ENCODE peak calls at places on chromosomes 13 and 19, in six cellular contexts. U is IMR-90, P is neuronal stem cell, J is H1, F is trophoblast cell, O is mesenchymal stem cell. G is an unnamed sample.

GRCh38 chr13:73261739-73262216 is 203.0 kb downstream of the KLF5 start:
- DNase-seq in U (no peak), F (peak; percentile 85), J (no peak), P (no peak), O (no peak), G (no peak)

GRCh38 chr19:47801270-47801669 is 3.1 kb downstream of the TPRX1 start:
- DNase-seq in P (no peak), O (no peak), F (no peak), J (no peak), U (no peak), G (no peak)

GRCh38 chr19:45773384-45773783 is 4.3 kb upstream of the SIX5 start:
- DNase-seq in F (no peak), U (no peak), J (no peak), P (no peak), O (no peak), G (no peak)

GRCh38 chr19:40601061-40601973 is at the start of gene LTBP4:
- DNase-seq in J (no peak), O (peak; percentile 56), P (no peak), U (no peak), F (no peak), G (peak; percentile 40)

GRCh38 chr19:18474366-18474887 is 36.5 kb upstream of the ISYNA1 start:
- DNase-seq in P (no peak), J (no peak), F (no peak), O (no peak), U (no peak), G (no peak)

GRCh38 chr13:24627090-24627714 is 53.0 kb upstream of the ATP12A start:
- DNase-seq in U (no peak), P (peak; percentile 63), O (no peak), J (peak; percentile 46), F (peak; percentile 65), G (peak; percentile 87)

GRCh38 chr19:34430738-34431625 is 2.8 kb downstream of the UBA2 start:
- DNase-seq in O (peak; percentile 80), J (no peak), P (peak; percentile 20), F (peak; percentile 61), U (peak; percentile 68), G (no peak)

GRCh38 chr13:114099918-114100445 is 32.4 kb downstream of the RASA3 start:
- DNase-seq in F (peak; percentile 43), U (peak; percentile 44), J (no peak), O (peak; percentile 87), P (no peak), G (peak; percentile 91)

GRCh38 chr13:79988573-79988972 is 352.4 kb downstream of the SPRY2 start:
- DNase-seq in U (peak; percentile 83), J (no peak), P (no peak), O (peak; percentile 77), F (peak; percentile 9), G (no peak)

GRCh38 chr19:52369463-52370340 is at the start of gene ZNF880:
- DNase-seq in F (peak; percentile 94), P (peak; percentile 83), J (peak; percentile 71), U (peak; percentile 89), O (peak; percentile 93), G (peak; percentile 87)

GRCh38 chr13:70905035-70905434 is 796.8 kb upstream of the KLHL1 start:
- DNase-seq in F (no peak), O (no peak), P (no peak), J (no peak), U (no peak), G (no peak)

GRCh38 chr13:19957320-19958118 is 1.0 kb upstream of the ZMYM2 start:
- DNase-seq in F (peak; percentile 48), O (peak; percentile 84), U (peak; percentile 18), J (no peak), P (peak; percentile 74), G (peak; percentile 80)

GRCh38 chr13:98158172-98158907 is 15.4 kb downstream of the FARP1 start:
- DNase-seq in P (no peak), U (no peak), F (no peak), J (no peak), O (no peak), G (no peak)

GRCh38 chr13:46712524-46712923 is 84.4 kb downstream of the ESD start:
- DNase-seq in F (no peak), J (no peak), P (no peak), U (no peak), O (no peak), G (no peak)

GRCh38 chr13:24491853-24492252 is 20.7 kb downstream of the PARP4 start:
- DNase-seq in O (no peak), P (no peak), F (no peak), U (no peak), J (no peak), G (no peak)

GRCh38 chr19:48874309-48875135 is 2.3 kb downstream of the PPP1R15A start:
- DNase-seq in P (no peak), O (peak; percentile 79), J (no peak), F (peak; percentile 60), U (peak; percentile 80), G (no peak)
- H2BK5ac ChIP-seq in P (no peak overlapping the region), O (no peak overlapping the region), J (peak overlapping the region; percentile 79), F (peak overlapping the region; percentile 32), U (peak overlapping the region; percentile 93), G (no peak overlapping the region)

DNA sequence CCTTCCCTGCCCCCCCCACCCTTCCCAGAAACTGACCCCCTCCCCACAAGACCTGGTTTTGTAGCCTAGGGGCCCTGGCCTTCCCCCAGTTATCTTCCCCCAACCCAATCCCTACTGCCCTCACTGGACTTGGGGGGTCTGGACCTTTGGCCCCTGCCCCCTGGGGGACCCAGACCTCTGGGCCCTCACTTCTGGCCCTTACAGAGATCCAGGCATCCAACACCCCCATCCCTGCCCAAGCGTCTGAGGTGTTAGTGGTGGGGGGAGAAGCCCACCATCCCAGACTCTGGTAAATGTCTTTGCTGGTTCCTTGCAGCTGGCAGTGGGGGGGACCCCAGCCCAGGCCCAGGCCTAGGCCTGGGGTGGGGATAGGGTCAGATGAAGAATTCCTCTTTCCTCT is 3.5 kb upstream of the ZNF428 start:
- DNase-seq in J (no peak), P (no peak), O (no peak), U (no peak), F (no peak), G (no peak)
- H4K91ac ChIP-seq in J (no peak overlapping the region), P (no peak overlapping the region), O (no peak overlapping the region), U (no peak overlapping the region), F (no peak overlapping the region), G (no peak overlapping the region)

GRCh38 chr13:44758595-44759221 is 182.6 kb upstream of the TSC22D1 start:
- DNase-seq in O (peak; percentile 91), U (peak; percentile 98), P (no peak), F (peak; percentile 84), J (no peak), G (no peak)
- H3K27ac ChIP-seq in O (peak overlapping the region; percentile 81), U (peak overlapping the region; percentile 78), P (no peak overlapping the region), F (no peak overlapping the region), J (no peak overlapping the region), G (no peak overlapping the region)

GRCh38 chr19:14113762-14114414 is 3.7 kb downstream of the PRKACA start:
- DNase-seq in F (no peak), P (no peak), U (no peak), J (no peak), O (no peak), G (no peak)

GRCh38 chr19:14110650-14111049 is 6.9 kb downstream of the PRKACA start:
- DNase-seq in O (no peak), F (no peak), P (no peak), J (no peak), U (no peak), G (no peak)

GRCh38 chr19:14112809-14113385 is 4.7 kb downstream of the PRKACA start:
- DNase-seq in J (no peak), F (no peak), U (no peak), P (no peak), O (no peak), G (no peak)

GRCh38 chr19:14111486-14111885 is 6.1 kb downstream of the PRKACA start:
- DNase-seq in F (no peak), P (no peak), J (no peak), U (no peak), O (no peak), G (no peak)

DNA sequence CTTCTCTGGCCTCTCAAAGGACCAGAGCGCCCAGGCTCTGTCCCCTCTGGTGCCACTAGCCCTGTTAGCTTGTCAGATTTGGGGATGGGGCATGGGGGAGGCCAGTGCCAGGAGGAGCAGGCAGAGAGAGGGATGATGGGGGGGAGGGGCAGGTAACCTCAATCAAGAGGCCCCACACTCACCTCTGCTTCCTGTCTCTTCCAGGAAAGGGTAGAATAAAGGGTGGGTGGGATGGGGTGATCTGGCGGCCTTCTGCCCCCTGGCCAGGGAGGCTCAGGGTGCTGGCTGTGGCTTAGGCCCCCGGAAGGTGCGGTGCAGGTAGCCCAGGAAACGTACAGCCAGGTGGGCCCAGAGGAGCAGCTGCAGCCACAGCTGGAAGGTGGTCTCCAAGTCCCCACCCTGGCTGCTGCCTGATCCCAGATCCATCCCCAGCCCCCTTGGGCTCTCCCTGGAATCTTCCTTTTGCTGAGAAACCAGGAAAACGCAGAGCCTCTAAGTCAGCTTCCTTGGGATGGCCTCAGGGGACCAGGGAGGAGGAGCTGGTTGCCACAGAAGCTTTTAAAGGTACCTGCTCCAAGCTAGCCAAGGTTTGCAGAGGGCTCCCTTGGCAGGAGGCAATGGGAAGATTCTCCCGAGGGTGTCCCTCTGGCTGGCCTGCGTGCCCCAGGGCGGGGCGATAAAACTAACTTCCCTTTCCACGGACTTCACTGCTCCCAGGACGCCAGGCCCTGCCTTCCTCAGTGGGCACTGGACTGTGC is 5.3 kb downstream of the PRKACA start:
- DNase-seq in J (no peak), P (no peak), F (no peak), U (no peak), O (no peak), G (no peak)
- H2BK5ac ChIP-seq in J (peak overlapping the region; percentile 79), P (no peak overlapping the region), F (no peak overlapping the region), U (no peak overlapping the region), O (no peak overlapping the region), G (no peak overlapping the region)

GRCh38 chr19:32264568-32264967 is 80.8 kb upstream of the ZNF507 start:
- DNase-seq in O (no peak), F (no peak), P (no peak), U (no peak), J (no peak), G (no peak)

GRCh38 chr19:32265991-32266390 is 79.4 kb upstream of the ZNF507 start:
- DNase-seq in O (no peak), P (peak; percentile 15), F (no peak), J (no peak), U (no peak), G (no peak)

GRCh38 chr19:32269831-32270230 is 75.6 kb upstream of the ZNF507 start:
- DNase-seq in J (no peak), O (no peak), F (no peak), P (no peak), U (no peak), G (no peak)

GRCh38 chr19:32268381-32268780 is 77.0 kb upstream of the ZNF507 start:
- DNase-seq in O (no peak), P (no peak), J (no peak), F (no peak), U (no peak), G (no peak)

DNA sequence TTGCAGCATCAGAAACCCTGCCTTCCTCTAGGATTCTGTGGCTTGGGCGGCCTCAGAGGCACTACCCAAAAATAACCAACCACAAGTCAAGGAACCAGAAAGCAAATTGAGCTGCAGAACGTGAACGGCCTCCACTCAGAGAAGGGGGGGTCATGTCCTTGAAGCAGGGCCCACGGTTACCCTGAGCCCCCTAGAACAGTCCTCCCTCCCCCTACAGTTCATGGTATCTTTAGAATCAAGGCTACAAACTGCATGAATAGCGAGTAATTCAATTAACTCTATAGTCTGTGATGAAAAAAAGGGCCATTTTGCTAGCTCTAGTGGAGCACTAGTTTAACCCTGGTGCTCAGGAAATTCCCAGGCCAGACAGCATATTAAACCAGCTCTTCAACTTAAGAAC is 79.0 kb upstream of the ZNF507 start:
- DNase-seq in J (no peak), F (no peak), U (no peak), P (no peak), O (no peak), G (no peak)
- H4K91ac ChIP-seq in J (no peak overlapping the region), F (no peak overlapping the region), U (no peak overlapping the region), P (no peak overlapping the region), O (no peak overlapping the region), G (no peak overlapping the region)